ENCODE peak calls at places on chromosomes 13 and 19, in four cellular contexts. J is H7, D is NCI-H2107, G is sigmoid colon. I is an unnamed sample.

GRCh38 chr19:7709932-7710460 is 8.1 kb upstream of the FCER2 start:
- DNase-seq in J (no peak), D (no peak), G (no peak), I (no peak)

GRCh38 chr13:57748096-57748495 is 116.6 kb downstream of the PCDH17 start:
- DNase-seq in J (no peak), D (no peak), G (no peak), I (no peak)

GRCh38 chr19:2446390-2446789 is 10.4 kb downstream of the LMNB2 start:
- DNase-seq in J (no peak), D (peak), G (no peak), I (peak)

GRCh38 chr19:10971107-10971715 is 10.4 kb downstream of the SMARCA4 start:
- DNase-seq in J (no peak), D (no peak), G (no peak), I (no peak)

GRCh38 chr13:32164622-32165268 is 133.2 kb downstream of the FRY start:
- DNase-seq in J (peak), D (peak), G (no peak), I (peak)

GRCh38 chr13:50094615-50095293 is 79.5 kb downstream of the KCNRG start:
- DNase-seq in J (no peak), D (no peak), G (no peak), I (no peak)

GRCh38 chr13:31160857-31161582 is 684 bp downstream of the HSPH1 start:
- DNase-seq in J (peak), D (no peak), G (peak), I (no peak)

GRCh38 chr13:48151766-48152165 is 56.9 kb upstream of the MED4 start:
- DNase-seq in J (no peak), D (no peak), G (no peak), I (no peak)

GRCh38 chr13:46641274-46642081 is 88.5 kb downstream of the LRCH1 start:
- DNase-seq in J (no peak), D (no peak), G (no peak), I (no peak)

GRCh38 chr13:24923305-24923640 is 159.3 kb downstream of the RNF17 start:
- DNase-seq in J (no peak), D (no peak), G (no peak), I (no peak)

GRCh38 chr19:41449079-41449864 is 6.3 kb downstream of the ERICH4 start:
- DNase-seq in J (peak), D (no peak), G (peak), I (no peak)

GRCh38 chr13:33284016-33284415 is 1.5 kb downstream of the STARD13 start:
- DNase-seq in J (no peak), D (no peak), G (no peak), I (no peak)

GRCh38 chr19:16208064-16208759 is 10.5 kb downstream of the AP1M1 start:
- DNase-seq in J (no peak), D (no peak), G (peak), I (no peak)

GRCh38 chr13:78632956-78633355 is 26.0 kb downstream of the OBI1 start:
- DNase-seq in J (no peak), D (no peak), G (no peak), I (no peak)

GRCh38 chr19:55258476-55258827 is 365 bp downstream of the PPP6R1 start:
- DNase-seq in J (peak), D (no peak), G (no peak), I (no peak)

GRCh38 chr13:97901716-97902115 is 51.8 kb upstream of the IPO5 start:
- DNase-seq in J (no peak), D (no peak), G (no peak), I (no peak)

GRCh38 chr13:39450176-39450575 is 152.8 kb downstream of the LHFPL6 start:
- DNase-seq in J (no peak), D (no peak), G (no peak), I (no peak)

GRCh38 chr13:59823495-59823894 is 340.2 kb downstream of the DIAPH3 start:
- DNase-seq in J (no peak), D (no peak), G (no peak), I (no peak)

GRCh38 chr13:76148926-76149325 is 512.8 kb downstream of the LMO7 start:
- DNase-seq in J (no peak), D (no peak), G (no peak), I (no peak)

GRCh38 chr13:36432106-36432544 is at the start of gene CCNA1:
- DNase-seq in J (peak), D (no peak), G (no peak), I (peak)

GRCh38 chr19:18437481-18438330 is at the start of gene ISYNA1:
- DNase-seq in J (peak), D (no peak), G (no peak), I (no peak)

GRCh38 chr19:29048873-29049272 is 164.1 kb downstream of the UQCRFS1 start:
- DNase-seq in J (no peak), D (no peak), G (peak), I (no peak)

GRCh38 chr19:18469245-18470107 is 31.5 kb upstream of the ISYNA1 start:
- DNase-seq in J (peak), D (no peak), G (peak), I (no peak)

GRCh38 chr19:40265763-40266099 is 19.4 kb downstream of the AKT2 start:
- DNase-seq in J (no peak), D (no peak), G (no peak), I (no peak)

GRCh38 chr13:37599509-37599908 is 941 bp upstream of the POSTN start:
- DNase-seq in J (no peak), D (no peak), G (no peak), I (no peak)

GRCh38 chr19:12224676-12225075 is 61.8 kb downstream of the ZNF136 start:
- DNase-seq in J (no peak), D (no peak), G (no peak), I (no peak)

GRCh38 chr13:46173656-46174055 is 8.3 kb downstream of the LCP1 start:
- DNase-seq in J (no peak), D (no peak), G (no peak), I (no peak)

I was measured in NCI-H524 treated with DMSO at 0.1 percent for 48 hours.